ENCODE peak calls at places on chromosomes 12 and 14, in ten cellular contexts. Q is K562, Z is A549, B is ovary, O is astrocyte of the spinal cord, P is fibroblast of mammary gland, V is IMR-90, J is cardiac muscle cell, T is heart right ventricle, A is BE2C. X is an unnamed sample.

GRCh38 chr12:13203028-13203922 is 6.7 kb downstream of the EMP1 start:
- DNase-seq in Q (no peak), Z (no peak), B (no peak), O (no peak), P (peak; percentile 87), V (no peak), J (peak; percentile 71), T (peak; percentile 58), A (peak; percentile 23), X (no peak)

GRCh38 chr14:91834571-91834970 is 32.8 kb downstream of the TC2N start:
- DNase-seq in Q (no peak), Z (no peak), B (no peak), O (no peak), P (no peak), V (no peak), J (no peak), T (no peak), A (no peak), X (no peak)

GRCh38 chr12:45214739-45215418 is 1.0 kb upstream of the ANO6 start:
- DNase-seq in Q (no peak), Z (no peak), B (peak; percentile 28), O (peak; percentile 54), P (peak; percentile 67), V (peak; percentile 38), J (peak; percentile 54), T (no peak), A (no peak), X (peak; percentile 18)

GRCh38 chr14:68157971-68158371 is 338.4 kb downstream of the RAD51B start:
- DNase-seq in Q (no peak), Z (no peak), B (no peak), O (peak; percentile 42), P (peak; percentile 44), V (peak; percentile 41), J (no peak), T (no peak), A (no peak), X (peak; percentile 49)

GRCh38 chr14:76040704-76041103 is 55.1 kb downstream of the IFT43 start:
- DNase-seq in Q (no peak), Z (no peak), B (no peak), O (no peak), P (no peak), V (no peak), J (no peak), T (no peak), A (no peak), X (no peak)

GRCh38 chr12:44696542-44696941 is 179.6 kb downstream of the NELL2 start:
- DNase-seq in Q (no peak), Z (no peak), B (no peak), O (peak; percentile 2), P (peak; percentile 8), V (no peak), J (no peak), T (no peak), A (no peak), X (peak; percentile 39)

GRCh38 chr12:115341442-115341841 is 657.5 kb upstream of the TBX3 start:
- DNase-seq in Q (no peak), Z (peak; percentile 86), B (peak; percentile 74), O (peak; percentile 99), P (peak; percentile 100), V (peak; percentile 100), J (peak; percentile 96), T (peak; percentile 23), A (no peak), X (peak; percentile 99)

GRCh38 chr14:90248594-90248993 is 7.8 kb upstream of the PSMC1 start:
- DNase-seq in Q (no peak), Z (no peak), B (no peak), O (no peak), P (no peak), V (no peak), J (peak; percentile 23), T (no peak), A (no peak), X (no peak)

GRCh38 chr12:124919646-124920352 is 5.3 kb upstream of the UBC start:
- DNase-seq in Q (peak; percentile 61), Z (no peak), B (no peak), O (peak; percentile 56), P (peak; percentile 76), V (peak; percentile 38), J (no peak), T (no peak), A (no peak), X (peak; percentile 93)

GRCh38 chr12:44193281-44193680 is 357.4 kb downstream of the TMEM117 start:
- DNase-seq in Q (no peak), Z (no peak), B (no peak), O (no peak), P (no peak), V (no peak), J (no peak), T (no peak), A (no peak), X (peak; percentile 42)

GRCh38 chr12:122976648-122976975 is 1.6 kb downstream of the OGFOD2 start:
- DNase-seq in Q (no peak), Z (no peak), B (no peak), O (no peak), P (no peak), V (no peak), J (no peak), T (no peak), A (no peak), X (peak; percentile 15)

GRCh38 chr12:131112690-131113290 is 159.1 kb downstream of the ADGRD1 start:
- DNase-seq in Q (peak; percentile 11), Z (no peak), B (no peak), O (no peak), P (no peak), V (no peak), J (no peak), T (no peak), A (no peak), X (no peak)

GRCh38 chr14:37857774-37858266 is 262.4 kb downstream of the TTC6 start:
- DNase-seq in Q (no peak), Z (no peak), B (no peak), O (no peak), P (no peak), V (no peak), J (no peak), T (no peak), A (no peak), X (no peak)

GRCh38 chr12:111546758-111547383 is 52.2 kb downstream of the ATXN2 start:
- DNase-seq in Q (no peak), Z (no peak), B (no peak), O (peak; percentile 37), P (peak; percentile 69), V (peak; percentile 26), J (no peak), T (no peak), A (no peak), X (peak; percentile 32)

GRCh38 chr12:70788774-70789173 is 131.8 kb downstream of the PTPRR start:
- DNase-seq in Q (no peak), Z (no peak), B (no peak), O (no peak), P (no peak), V (no peak), J (no peak), T (no peak), A (peak; percentile 29), X (no peak)

GRCh38 chr14:71363961-71364360 is 456.7 kb downstream of the PCNX1 start:
- DNase-seq in Q (no peak), Z (no peak), B (no peak), O (peak; percentile 66), P (peak; percentile 71), V (peak; percentile 79), J (peak; percentile 80), T (no peak), A (no peak), X (no peak)

GRCh38 chr12:14408208-14408607 is 42.7 kb downstream of the ATF7IP start:
- DNase-seq in Q (peak; percentile 22), Z (no peak), B (no peak), O (peak; percentile 54), P (peak; percentile 59), V (peak; percentile 50), J (peak; percentile 53), T (no peak), A (no peak), X (no peak)

GRCh38 chr12:113105606-113106271 is 29.8 kb downstream of the RASAL1 start:
- DNase-seq in Q (no peak), Z (no peak), B (no peak), O (no peak), P (no peak), V (no peak), J (no peak), T (no peak), A (no peak), X (no peak)
- TF ChIP-seq CTCF in Q (no peak), Z (no peak), B (no peak), O (no peak), P (no peak), V (no peak), J (no peak), T (no peak), A (no peak), X (no peak)

GRCh38 chr14:51942971-51943370 is 46.4 kb upstream of the RTRAF start:
- DNase-seq in Q (no peak), Z (no peak), B (no peak), O (no peak), P (no peak), V (no peak), J (no peak), T (no peak), A (no peak), X (no peak)

GRCh38 chr14:51939211-51939705 is 50.1 kb upstream of the RTRAF start:
- DNase-seq in Q (no peak), Z (no peak), B (no peak), O (no peak), P (no peak), V (no peak), J (peak; percentile 34), T (no peak), A (no peak), X (no peak)

GRCh38 chr14:51938137-51938536 is 51.2 kb upstream of the RTRAF start:
- DNase-seq in Q (no peak), Z (no peak), B (no peak), O (no peak), P (peak; percentile 2), V (peak; percentile 11), J (no peak), T (no peak), A (no peak), X (no peak)

GRCh38 chr14:51939727-51940126 is 49.6 kb upstream of the RTRAF start:
- DNase-seq in Q (no peak), Z (no peak), B (no peak), O (no peak), P (peak; percentile 41), V (peak; percentile 48), J (peak; percentile 88), T (no peak), A (no peak), X (no peak)
- H3K4me3 ChIP-seq in Q (no peak overlapping the region), Z (no peak overlapping the region), B (no peak overlapping the region), O (no peak overlapping the region), P (no peak overlapping the region), V (no peak overlapping the region), J (no peak overlapping the region), T (no peak overlapping the region), A (no peak overlapping the region), X (no peak overlapping the region)

GRCh38 chr14:61177279-61178225 is 103.6 kb downstream of the TMEM30B start:
- DNase-seq in Q (no peak), Z (no peak), B (no peak), O (no peak), P (no peak), V (peak; percentile 31), J (no peak), T (no peak), A (no peak), X (peak; percentile 77)
- TF ChIP-seq CTCF in Q (no peak), Z (no peak), B (no peak), O (no peak), P (no peak), V (no peak), J (no peak), T (no peak), A (no peak), X (no peak)

GRCh38 chr14:69671365-69672050 is 60.1 kb downstream of the SUSD6 start:
- DNase-seq in Q (no peak), Z (no peak), B (no peak), O (no peak), P (no peak), V (no peak), J (no peak), T (no peak), A (no peak), X (no peak)
- H3K4me3 ChIP-seq in Q (no peak overlapping the region), Z (no peak overlapping the region), B (no peak overlapping the region), O (no peak overlapping the region), P (no peak overlapping the region), V (no peak overlapping the region), J (no peak overlapping the region), T (no peak overlapping the region), A (no peak overlapping the region), X (no peak overlapping the region)